ENCODE peak calls at places on chromosomes 11 and 22, in five cellular contexts. One of them, this sample, is unnamed.
A peak's percentile ranks its signal among the peaks of the same experiment; 100 is the strongest.

GRCh38 chr11:124843616-124843910 is 21.7 kb upstream of the ROBO3 start:
- DNase-seq in lung: no peak
- DNase-seq in right cardiac atrium: no peak
- DNase-seq in substantia nigra: no peak
- DNase-seq in fibroblast of lung: no peak
- DNase-seq in this sample: no peak

GRCh38 chr22:44337658-44338004 is 24.9 kb upstream of the SHISAL1 start:
- DNase-seq in lung: no peak
- DNase-seq in right cardiac atrium: peak; percentile 69
- DNase-seq in substantia nigra: no peak
- DNase-seq in fibroblast of lung: peak; percentile 53
- DNase-seq in this sample: peak; percentile 31

GRCh38 chr11:83054904-83055380 is 16.8 kb downstream of the RAB30 start:
- DNase-seq in lung: no peak
- DNase-seq in right cardiac atrium: no peak
- DNase-seq in substantia nigra: no peak
- DNase-seq in fibroblast of lung: no peak
- DNase-seq in this sample: no peak

GRCh38 chr11:45180888-45181594 is 34.6 kb downstream of the PRDM11 start:
- DNase-seq in lung: peak; percentile 61
- DNase-seq in right cardiac atrium: peak; percentile 88
- DNase-seq in substantia nigra: peak; percentile 57
- DNase-seq in fibroblast of lung: peak; percentile 65
- DNase-seq in this sample: no peak

GRCh38 chr11:62580959-62581715 is 7.4 kb upstream of the EEF1G start:
- DNase-seq in lung: no peak
- DNase-seq in right cardiac atrium: no peak
- DNase-seq in substantia nigra: no peak
- DNase-seq in fibroblast of lung: no peak
- DNase-seq in this sample: no peak

GRCh38 chr11:113773092-113773415 is 438 bp downstream of the ZW10 start:
- DNase-seq in lung: no peak
- DNase-seq in right cardiac atrium: no peak
- DNase-seq in substantia nigra: no peak
- DNase-seq in fibroblast of lung: peak; percentile 20
- DNase-seq in this sample: peak; percentile 45

GRCh38 chr11:73797457-73797856 is 9.8 kb downstream of the MRPL48 start:
- DNase-seq in lung: no peak
- DNase-seq in right cardiac atrium: peak; percentile 53
- DNase-seq in substantia nigra: peak; percentile 80
- DNase-seq in fibroblast of lung: no peak
- DNase-seq in this sample: peak; percentile 27

GRCh38 chr11:29009426-29009825 is 901.2 kb downstream of the METTL15 start:
- DNase-seq in lung: no peak
- DNase-seq in right cardiac atrium: no peak
- DNase-seq in substantia nigra: no peak
- DNase-seq in fibroblast of lung: no peak
- DNase-seq in this sample: no peak

GRCh38 chr11:121059605-121060004 is 35.7 kb downstream of the TBCEL start:
- DNase-seq in lung: no peak
- DNase-seq in right cardiac atrium: no peak
- DNase-seq in substantia nigra: no peak
- DNase-seq in fibroblast of lung: peak; percentile 27
- DNase-seq in this sample: no peak

GRCh38 chr11:21398195-21398594 is 728.8 kb downstream of the NELL1 start:
- DNase-seq in lung: no peak
- DNase-seq in right cardiac atrium: no peak
- DNase-seq in substantia nigra: no peak
- DNase-seq in fibroblast of lung: no peak
- DNase-seq in this sample: no peak

GRCh38 chr22:24976442-24977218 is 24.1 kb downstream of the KIAA1671 start:
- DNase-seq in lung: no peak
- DNase-seq in right cardiac atrium: peak; percentile 73
- DNase-seq in substantia nigra: no peak
- DNase-seq in fibroblast of lung: no peak
- DNase-seq in this sample: no peak

GRCh38 chr11:91067666-91068065 is 844.8 kb upstream of the CHORDC1 start:
- DNase-seq in lung: no peak
- DNase-seq in right cardiac atrium: peak; percentile 18
- DNase-seq in substantia nigra: no peak
- DNase-seq in fibroblast of lung: no peak
- DNase-seq in this sample: no peak

GRCh38 chr11:104625246-104625645 is 273.0 kb downstream of the CASP12 start:
- DNase-seq in lung: no peak
- DNase-seq in right cardiac atrium: no peak
- DNase-seq in substantia nigra: no peak
- DNase-seq in fibroblast of lung: peak; percentile 32
- DNase-seq in this sample: no peak

GRCh38 chr11:9613830-9614762 is 40.6 kb downstream of the WEE1 start:
- DNase-seq in lung: peak; percentile 89
- DNase-seq in right cardiac atrium: peak; percentile 95
- DNase-seq in substantia nigra: peak; percentile 90
- DNase-seq in fibroblast of lung: peak; percentile 73
- DNase-seq in this sample: peak; percentile 67

GRCh38 chr11:65569164-65569972 is 909 bp upstream of the ZNRD2 start:
- DNase-seq in lung: no peak
- DNase-seq in right cardiac atrium: peak; percentile 11
- DNase-seq in substantia nigra: no peak
- DNase-seq in fibroblast of lung: no peak
- DNase-seq in this sample: no peak

GRCh38 chr11:19577849-19578619 is 134.6 kb upstream of the NAV2 start:
- DNase-seq in lung: no peak
- DNase-seq in right cardiac atrium: peak; percentile 77
- DNase-seq in substantia nigra: no peak
- DNase-seq in fibroblast of lung: peak; percentile 26
- DNase-seq in this sample: peak; percentile 52

GRCh38 chr11:118635642-118636041 is 28.2 kb downstream of the PHLDB1 start:
- DNase-seq in lung: no peak
- DNase-seq in right cardiac atrium: peak; percentile 40
- DNase-seq in substantia nigra: no peak
- DNase-seq in fibroblast of lung: no peak
- DNase-seq in this sample: no peak
- H3K27ac ChIP-seq in lung: no peak overlapping the region
- H3K27ac ChIP-seq in right cardiac atrium: no peak overlapping the region
- H3K27ac ChIP-seq in substantia nigra: peak overlapping the region; percentile 77
- H3K27ac ChIP-seq in fibroblast of lung: no peak overlapping the region
- H3K27ac ChIP-seq in this sample: peak overlapping the region; percentile 92

GRCh38 chr11:31808721-31809542 is 2.2 kb downstream of the PAX6 start:
- DNase-seq in lung: no peak
- DNase-seq in right cardiac atrium: no peak
- DNase-seq in substantia nigra: no peak
- DNase-seq in fibroblast of lung: no peak
- DNase-seq in this sample: no peak
- H3K27ac ChIP-seq in lung: no peak overlapping the region
- H3K27ac ChIP-seq in right cardiac atrium: no peak overlapping the region
- H3K27ac ChIP-seq in substantia nigra: no peak overlapping the region
- H3K27ac ChIP-seq in fibroblast of lung: no peak overlapping the region
- H3K27ac ChIP-seq in this sample: peak overlapping the region; percentile 27

GRCh38 chr11:86244063-86244521 is 461 bp upstream of the EED start:
- DNase-seq in lung: peak; percentile 91
- DNase-seq in right cardiac atrium: peak; percentile 94
- DNase-seq in substantia nigra: no peak
- DNase-seq in fibroblast of lung: no peak
- DNase-seq in this sample: no peak
- H3K27ac ChIP-seq in lung: peak overlapping the region; percentile 94
- H3K27ac ChIP-seq in right cardiac atrium: peak overlapping the region; percentile 99
- H3K27ac ChIP-seq in substantia nigra: peak overlapping the region; percentile 98
- H3K27ac ChIP-seq in fibroblast of lung: peak overlapping the region; percentile 99
- H3K27ac ChIP-seq in this sample: peak overlapping the region; percentile 99

DNA sequence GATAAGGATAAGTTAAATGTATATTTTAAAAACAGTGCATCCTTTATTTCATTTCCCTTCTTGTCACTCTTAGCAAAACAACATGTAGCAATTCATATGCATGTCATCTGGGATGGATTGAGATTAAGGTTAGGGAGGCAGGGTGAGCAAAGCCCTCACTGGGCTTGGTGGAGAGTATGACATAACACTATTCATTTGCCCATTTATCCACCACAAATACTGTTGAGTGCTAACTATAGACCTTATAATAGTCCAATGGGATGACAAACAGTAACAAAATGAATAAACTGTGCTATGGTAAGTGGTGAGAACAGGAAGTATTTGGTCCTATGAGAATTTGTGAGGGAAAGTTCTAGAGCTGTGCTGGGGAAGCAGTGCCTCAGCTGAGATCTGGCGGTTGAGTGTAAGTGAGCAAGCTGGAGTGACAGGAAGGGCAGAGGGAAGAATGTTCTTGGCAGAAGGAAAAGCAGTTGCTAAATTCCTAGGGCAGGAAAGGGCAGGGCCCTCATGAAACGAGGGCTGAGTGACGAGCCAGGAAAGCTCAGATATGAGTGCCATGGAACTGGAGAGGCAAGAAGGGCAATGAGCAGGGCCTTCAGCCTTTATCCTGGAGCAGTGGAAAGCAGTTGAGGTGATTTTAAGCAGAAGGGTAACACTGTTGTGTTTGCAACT is 6.7 kb downstream of the HSD17B12 start:
- DNase-seq in lung: peak; percentile 49
- DNase-seq in right cardiac atrium: peak; percentile 72
- DNase-seq in substantia nigra: no peak
- DNase-seq in fibroblast of lung: peak; percentile 80
- DNase-seq in this sample: no peak
- H3K27ac ChIP-seq in lung: peak overlapping the region; percentile 30
- H3K27ac ChIP-seq in right cardiac atrium: peak overlapping the region; percentile 68
- H3K27ac ChIP-seq in substantia nigra: no peak overlapping the region
- H3K27ac ChIP-seq in fibroblast of lung: peak overlapping the region; percentile 6
- H3K27ac ChIP-seq in this sample: no peak overlapping the region